ENCODE peak calls at places on chromosomes 12 and 14, in nine cellular contexts. N is breast epithelium; R is thyroid gland; E is ovary; I is CD8-positive, alpha-beta T cell; O is body of pancreas; S is colonic mucosa; T is bronchial epithelial cell; X is MM.1S. D is an unnamed sample. For H3K36me3, the result is how much of the 10 kb centered on the place peaks cover.

GRCh38 chr14:68627868-68628604 is 164.8 kb downstream of the ZFP36L1 start:
- DNase-seq in N (peak), R (peak), E (no peak), I (peak), O (peak), S (peak), T (peak), X (no peak), D (peak)

GRCh38 chr14:22026527-22026926 is 352.9 kb upstream of the OR4E1 start:
- DNase-seq in N (no peak), R (no peak), E (no peak), I (no peak), O (no peak), S (no peak), T (peak), X (peak), D (no peak)

GRCh38 chr14:47240755-47241437 is 434.5 kb downstream of the MDGA2 start:
- DNase-seq in N (no peak), R (no peak), E (no peak), I (no peak), O (no peak), S (no peak), T (no peak), X (no peak), D (no peak)

GRCh38 chr12:98320026-98320425 is 195.4 kb upstream of the TMPO start:
- DNase-seq in N (no peak), R (no peak), E (no peak), I (no peak), O (no peak), S (no peak), T (no peak), X (no peak), D (no peak)

GRCh38 chr12:3132636-3133409 is 55.6 kb downstream of the TSPAN9 start:
- DNase-seq in N (no peak), R (peak), E (no peak), I (no peak), O (no peak), S (no peak), T (no peak), X (no peak), D (no peak)

GRCh38 chr14:96762650-96763049 is 34.5 kb upstream of the VRK1 start:
- DNase-seq in N (no peak), R (no peak), E (no peak), I (peak), O (no peak), S (peak), T (peak), X (peak), D (no peak)

GRCh38 chr14:65356327-65356836 is 56.1 kb upstream of the FUT8 start:
- DNase-seq in N (peak), R (no peak), E (no peak), I (no peak), O (no peak), S (no peak), T (peak), X (peak), D (no peak)

GRCh38 chr14:103680491-103681231 is 34.6 kb downstream of the XRCC3 start:
- DNase-seq in N (no peak), R (no peak), E (no peak), I (no peak), O (no peak), S (no peak), T (no peak), X (no peak), D (no peak)

GRCh38 chr12:7319934-7320333 is 16.1 kb downstream of the ACSM4 start:
- DNase-seq in N (no peak), R (no peak), E (no peak), I (no peak), O (no peak), S (no peak), T (no peak), X (no peak), D (no peak)

GRCh38 chr14:52711666-52712065 is 4.7 kb downstream of the PSMC6 start:
- DNase-seq in N (no peak), R (no peak), E (no peak), I (no peak), O (no peak), S (no peak), T (no peak), X (no peak), D (no peak)

GRCh38 chr14:63474844-63475243 is 68.3 kb downstream of the PPP2R5E start:
- DNase-seq in N (no peak), R (no peak), E (no peak), I (no peak), O (no peak), S (no peak), T (no peak), X (no peak), D (no peak)

GRCh38 chr12:50927766-50928224 is 24.5 kb upstream of the HIGD1C start:
- DNase-seq in N (no peak), R (peak), E (no peak), I (no peak), O (no peak), S (no peak), T (no peak), X (peak), D (no peak)

GRCh38 chr12:50925342-50925651 is 27.0 kb upstream of the HIGD1C start:
- DNase-seq in N (no peak), R (peak), E (no peak), I (peak), O (no peak), S (peak), T (no peak), X (no peak), D (no peak)

GRCh38 chr12:50925920-50926319 is 26.4 kb upstream of the HIGD1C start:
- DNase-seq in N (no peak), R (peak), E (no peak), I (no peak), O (no peak), S (no peak), T (no peak), X (no peak), D (no peak)

GRCh38 chr12:50927356-50927755 is 25.0 kb upstream of the HIGD1C start:
- DNase-seq in N (no peak), R (no peak), E (no peak), I (no peak), O (no peak), S (no peak), T (no peak), X (no peak), D (no peak)

DNA sequence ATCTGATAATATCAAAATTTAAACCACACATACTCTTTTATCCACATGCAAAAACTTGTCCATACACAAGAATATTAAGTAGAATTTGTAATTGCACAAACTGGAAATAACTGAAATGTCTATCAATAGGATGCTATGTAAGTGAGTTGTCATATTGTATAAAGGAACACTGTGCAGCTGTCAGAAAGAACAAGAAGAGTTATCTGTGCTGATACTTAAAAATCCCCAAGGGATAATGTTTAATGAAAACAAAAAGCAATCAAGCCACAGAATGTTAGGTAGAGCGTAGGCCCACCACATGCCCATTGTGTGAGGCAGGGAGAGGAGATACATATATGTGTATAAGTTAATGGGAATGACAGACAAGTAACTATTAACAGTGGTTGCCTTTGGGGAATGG is 25.9 kb upstream of the HIGD1C start:
- DNase-seq in N (no peak), R (no peak), E (no peak), I (no peak), O (no peak), S (no peak), T (no peak), X (no peak), D (no peak)
- H3K4me3 ChIP-seq in N (peak), R (peak), E (peak), I (no peak), O (peak), S (peak), T (no peak), X (peak), D (peak)

DNA sequence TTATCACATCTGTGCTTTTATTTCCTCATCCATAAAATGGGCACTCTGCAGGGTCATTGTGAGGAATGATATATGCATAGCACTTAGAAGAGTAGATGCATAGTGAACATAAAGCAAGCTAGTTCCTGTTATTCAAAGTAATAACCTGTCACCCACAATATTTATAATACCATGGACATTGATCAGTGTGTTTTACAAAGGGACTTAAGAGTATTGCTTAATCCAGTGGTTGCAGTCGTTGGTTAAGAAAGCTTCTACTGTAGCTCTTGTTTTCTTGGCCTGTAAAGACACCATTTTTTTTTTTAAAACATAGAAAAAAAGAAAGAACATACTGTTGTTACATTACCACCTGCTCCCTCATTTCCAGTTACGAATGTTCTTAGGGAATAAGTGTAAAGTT is 13.1 kb downstream of the METAP2 start:
- DNase-seq in N (no peak), R (no peak), E (no peak), I (no peak), O (no peak), S (no peak), T (no peak), X (no peak), D (no peak)
- H3K36me3 ChIP-seq in N (under half), R (under half), E (under half), I (under half), O (under half), S (under half), T (under half), X (under half), D (under half)

DNA sequence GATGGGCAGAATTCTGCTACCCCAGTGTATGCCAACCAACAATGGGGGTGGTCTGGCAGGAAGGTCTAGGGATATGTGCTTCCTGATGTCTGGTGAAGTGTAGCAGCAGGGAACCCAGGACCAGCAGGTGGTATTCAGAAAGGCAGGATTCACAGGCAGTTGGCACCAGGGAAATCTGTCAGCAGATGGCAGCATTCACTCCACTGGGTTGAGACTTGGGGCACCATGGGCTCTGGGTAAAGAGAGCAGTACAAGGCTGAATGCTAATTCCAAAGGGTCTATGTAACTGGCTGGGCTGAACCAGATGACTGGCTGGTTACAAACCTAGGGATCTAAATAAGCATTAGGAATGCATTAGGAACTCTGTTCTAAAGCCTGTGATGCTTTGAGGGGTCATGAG is 466.9 kb upstream of the STXBP6 start:
- DNase-seq in N (no peak), R (no peak), E (no peak), I (no peak), O (no peak), S (no peak), T (no peak), X (no peak), D (no peak)
- TF ChIP-seq CTCF in N (no peak), R (no peak), E (no peak), I (no peak), O (no peak), S (no peak), T (no peak), X (no peak), D (no peak)

DNA sequence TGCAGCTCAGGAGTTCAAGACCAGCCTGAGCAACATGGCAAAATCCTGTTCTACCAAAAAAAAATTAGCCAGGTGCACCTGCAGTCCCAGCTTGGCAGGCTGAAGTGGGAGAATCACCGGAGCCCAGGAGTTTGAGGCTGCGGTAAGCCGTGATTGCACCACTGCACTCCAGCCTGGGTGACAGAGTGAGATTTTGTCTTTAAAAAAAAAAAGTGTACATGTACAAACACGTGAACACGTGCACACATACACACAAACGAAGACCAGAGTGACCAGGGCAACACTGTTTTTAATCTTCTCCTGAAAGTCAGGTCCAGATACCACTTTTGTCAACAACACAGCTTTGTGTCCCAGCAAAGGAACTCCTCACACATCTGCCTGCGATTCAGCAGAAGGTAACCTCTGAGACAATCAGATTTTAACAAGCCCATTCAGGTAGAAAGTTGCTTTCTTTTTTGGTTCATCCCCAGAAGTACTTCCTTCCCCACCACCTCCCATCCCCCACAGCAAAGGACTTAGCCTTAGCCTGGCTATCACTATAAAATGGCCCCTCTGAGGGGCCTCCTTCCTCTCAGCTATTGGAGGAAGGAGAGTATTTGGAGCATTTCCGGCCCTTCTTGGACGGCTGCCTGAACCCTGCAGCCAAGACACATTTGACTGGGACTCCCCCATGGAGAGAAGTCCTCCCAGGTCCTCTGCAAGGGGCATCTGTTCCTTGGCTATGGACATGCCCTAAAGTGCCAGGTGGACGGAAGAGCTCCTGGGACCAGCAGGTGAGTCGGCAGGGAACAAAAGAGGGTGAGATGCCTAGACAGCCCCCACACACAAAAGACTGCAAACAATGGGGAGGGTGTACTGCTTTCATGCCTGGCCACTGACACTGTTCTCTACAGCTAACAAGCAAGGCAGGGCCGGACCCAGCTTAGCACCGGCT is 9.8 kb downstream of the CTDSP2 start:
- DNase-seq in N (peak), R (peak), E (peak), I (no peak), O (peak), S (peak), T (peak), X (peak), D (peak)
- H3K4me3 ChIP-seq in N (peak), R (no peak), E (peak), I (peak), O (no peak), S (no peak), T (no peak), X (peak), D (peak)

DNA sequence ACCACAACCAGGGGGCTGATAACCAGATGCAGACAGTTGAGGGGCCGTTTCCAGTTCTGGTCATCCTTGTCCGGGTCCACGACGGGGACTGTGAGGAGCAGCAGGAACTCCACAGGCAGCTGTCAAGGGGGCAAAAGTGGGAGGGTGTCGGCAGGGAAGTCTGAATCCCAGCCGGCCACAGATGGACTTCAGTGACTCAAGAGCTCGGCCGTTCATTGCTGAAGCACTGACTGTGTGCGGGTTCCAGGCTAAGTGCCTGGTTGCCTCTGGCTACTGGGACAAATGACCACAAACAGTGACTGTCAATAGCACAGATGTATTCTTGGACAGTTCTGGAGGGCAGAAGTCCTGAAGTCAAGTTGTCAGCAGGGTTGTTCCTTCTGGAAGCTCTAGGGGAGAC is 19.6 kb downstream of the SLC8B1 start:
- DNase-seq in N (no peak), R (no peak), E (no peak), I (no peak), O (no peak), S (no peak), T (no peak), X (no peak), D (no peak)
- H3K36me3 ChIP-seq in N (under half), R (under half), E (under half), I (half or more), O (under half), S (under half), T (under half), X (under half), D (under half)

DNA sequence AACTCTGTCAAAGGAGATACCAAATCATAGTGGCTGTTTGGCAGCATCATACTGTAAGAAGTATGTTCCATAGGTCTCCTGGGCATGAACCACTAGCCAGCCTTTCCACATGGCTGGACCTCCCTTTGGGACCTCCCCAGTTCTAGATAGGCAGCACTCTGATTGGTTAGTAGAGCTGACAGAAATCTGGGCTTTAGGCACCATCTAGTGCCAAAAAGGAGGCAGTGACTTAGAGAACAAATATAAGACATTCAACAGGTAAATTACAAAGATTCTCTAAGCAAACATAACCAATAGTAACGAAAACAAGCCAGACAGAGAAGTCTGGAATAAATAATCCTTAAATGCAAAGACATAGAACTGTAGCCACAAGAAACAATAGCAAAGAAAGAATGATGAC is 148.0 kb upstream of the PDE3A start:
- DNase-seq in N (no peak), R (no peak), E (no peak), I (no peak), O (no peak), S (no peak), T (peak), X (peak), D (no peak)
- TF ChIP-seq CTCF in N (no peak), R (peak), E (no peak), I (no peak), O (peak), S (peak), T (peak), X (peak), D (peak)

GRCh38 chr12:109944561-109944960 is 44.5 kb downstream of the TCHP start:
- DNase-seq in N (no peak), R (no peak), E (no peak), I (no peak), O (no peak), S (no peak), T (peak), X (no peak), D (no peak)
- H3K4me3 ChIP-seq in N (no peak), R (no peak), E (no peak), I (no peak), O (no peak), S (no peak), T (no peak), X (no peak), D (no peak)

GRCh38 chr12:11746940-11747716 is 97.7 kb downstream of the ETV6 start:
- DNase-seq in N (no peak), R (no peak), E (no peak), I (no peak), O (no peak), S (no peak), T (no peak), X (no peak), D (no peak)
- H3K36me3 ChIP-seq in N (under half), R (under half), E (under half), I (under half), O (under half), S (under half), T (under half), X (under half), D (under half)